ENCODE peak calls at places on chromosome 6, in nine cellular contexts. H is GM20000, P is NB4, L is fibroblast of the aortic adventitia, Q is progenitor cell of endocrine pancreas, K is GM13976, C is MCF 10A, O is lung, I is bronchial epithelial cell. Y is an unnamed sample.

GRCh38 chr6:135250751-135251356 is 69.7 kb downstream of the MYB start:
- DNase-seq in K (no peak), Q (no peak), L (no peak), C (no peak), O (no peak), H (no peak), I (no peak), P (no peak), Y (no peak)

GRCh38 chr6:157258878-157259277 is 64.4 kb downstream of the TMEM242 start:
- DNase-seq in O (no peak), C (no peak), Q (no peak), H (no peak), I (no peak), L (no peak), K (no peak), P (no peak), Y (no peak)

GRCh38 chr6:75778757-75779156 is 29.7 kb downstream of the MYO6 start:
- DNase-seq in I (no peak), C (no peak), P (no peak), L (no peak), K (no peak), O (no peak), Q (no peak), H (no peak), Y (no peak)

GRCh38 chr6:73203098-73203497 is 22.2 kb downstream of the KHDC1L start:
- DNase-seq in Q (no peak), O (no peak), C (peak; percentile 7), P (peak; percentile 53), H (no peak), K (no peak), I (peak; percentile 29), L (no peak), Y (no peak)

GRCh38 chr6:30213999-30214982 is 1.1 kb upstream of the TRIM26 start:
- DNase-seq in O (peak; percentile 81), C (peak; percentile 68), K (peak; percentile 85), Q (peak; percentile 30), L (peak; percentile 67), H (peak; percentile 85), P (peak; percentile 88), I (peak; percentile 49), Y (peak; percentile 73)

GRCh38 chr6:88166493-88166900 is 350 bp upstream of the CNR1 start:
- DNase-seq in C (no peak), H (peak; percentile 77), Q (peak; percentile 64), L (no peak), O (no peak), P (no peak), I (no peak), K (no peak), Y (peak; percentile 27)

GRCh38 chr6:84284428-84285033 is 57.1 kb upstream of the CEP162 start:
- DNase-seq in L (peak; percentile 37), H (peak; percentile 23), O (no peak), K (peak; percentile 20), C (peak; percentile 11), P (peak; percentile 37), I (no peak), Q (no peak), Y (peak; percentile 17)

GRCh38 chr6:106752641-106753040 is 123.3 kb downstream of the QRSL1 start:
- DNase-seq in P (no peak), H (no peak), C (no peak), I (no peak), K (no peak), L (no peak), Q (no peak), O (no peak), Y (no peak)

GRCh38 chr6:28235912-28236452 is 10.9 kb downstream of the ZSCAN9 start:
- DNase-seq in P (peak; percentile 38), L (no peak), O (no peak), C (no peak), H (no peak), Q (no peak), I (no peak), K (no peak), Y (no peak)

GRCh38 chr6:30646450-30647038 is 389 bp upstream of the C6orf136 start:
- DNase-seq in K (no peak), C (no peak), I (peak; percentile 83), P (no peak), Q (peak; percentile 79), H (no peak), L (no peak), O (peak; percentile 92), Y (peak; percentile 17)

GRCh38 chr6:169854813-169855212 is 103.4 kb downstream of the ERMARD start:
- DNase-seq in C (no peak), P (no peak), H (no peak), O (peak; percentile 13), Q (no peak), L (no peak), K (no peak), I (no peak), Y (no peak)

GRCh38 chr6:44268095-44268628 is 2.1 kb upstream of the TMEM151B start:
- DNase-seq in H (peak; percentile 80), L (peak; percentile 52), C (peak; percentile 66), P (peak; percentile 64), Q (peak; percentile 66), O (peak; percentile 61), I (peak; percentile 55), K (peak; percentile 70), Y (peak; percentile 73)

GRCh38 chr6:106182455-106182854 is 96.3 kb downstream of the PRDM1 start:
- DNase-seq in Q (no peak), I (no peak), K (peak; percentile 44), C (no peak), O (no peak), H (peak; percentile 50), P (no peak), L (no peak), Y (no peak)

GRCh38 chr6:18551228-18551627 is 164.1 kb downstream of the RNF144B start:
- DNase-seq in P (no peak), L (peak; percentile 77), I (peak; percentile 76), C (peak; percentile 52), O (no peak), Q (no peak), K (no peak), H (no peak), Y (no peak)

DNA sequence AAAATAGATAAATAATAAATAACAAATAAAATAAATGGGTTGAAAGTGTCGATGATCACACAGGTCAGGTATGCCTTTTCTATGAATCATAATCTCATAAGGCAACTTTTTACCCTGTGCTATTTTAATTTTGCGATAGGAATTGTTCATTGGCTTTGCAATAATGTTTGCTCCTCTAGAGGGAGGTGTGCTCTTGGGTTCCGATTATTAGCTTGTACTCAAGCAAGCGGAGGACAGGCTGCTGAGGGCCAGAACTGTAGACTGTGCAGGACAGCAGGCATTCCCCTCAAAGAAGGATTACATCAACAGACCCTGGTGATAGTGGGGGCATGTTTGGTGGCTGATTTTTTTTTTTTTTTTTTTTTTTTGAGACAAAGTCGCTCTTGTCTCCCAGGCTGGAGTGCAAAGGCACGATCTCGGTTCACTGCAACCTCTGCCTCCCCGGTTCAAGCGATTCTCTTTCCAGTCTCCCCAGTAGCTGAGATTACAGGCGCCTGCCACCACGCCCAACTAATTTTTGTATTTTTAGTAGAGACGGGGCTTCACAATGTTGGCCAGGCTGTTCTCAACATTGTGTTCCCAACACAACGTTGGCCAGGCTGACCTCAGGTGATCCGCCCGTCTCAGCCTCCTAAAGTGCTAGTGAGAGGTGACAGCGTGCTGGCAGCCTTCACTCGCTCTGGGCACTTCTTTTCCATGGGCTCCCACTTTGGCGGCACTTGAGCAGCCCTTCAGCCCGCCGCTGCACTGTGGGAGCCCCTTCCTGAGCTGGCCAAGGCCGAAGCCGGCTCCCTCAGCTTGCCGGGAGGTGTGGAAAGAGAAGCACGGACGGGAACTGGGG is 35.6 kb downstream of the RIOK1 start:
- DNase-seq in C (peak; percentile 80), Q (no peak), O (no peak), L (peak; percentile 64), K (no peak), P (peak; percentile 60), I (peak; percentile 94), H (no peak), Y (no peak)
- TF ChIP-seq CTCF in C (peak; percentile 61), Q (peak; percentile 48), O (peak; percentile 16), L (peak; percentile 63), K (no peak), P (peak; percentile 37), I (peak; percentile 61), H (no peak), Y (peak; percentile 44)

GRCh38 chr6:121356575-121356974 is 22.3 kb upstream of the TBC1D32 start:
- DNase-seq in P (no peak), O (no peak), I (no peak), K (no peak), C (no peak), L (no peak), Q (no peak), H (no peak), Y (no peak)
- TF ChIP-seq CTCF in P (no peak), O (no peak), I (no peak), K (no peak), C (peak; percentile 12), L (peak; percentile 24), Q (peak; percentile 27), H (no peak), Y (peak; percentile 34)

GRCh38 chr6:162710936-162711335 is 16.6 kb downstream of the PRKN start:
- DNase-seq in H (no peak), L (no peak), Q (no peak), C (no peak), I (no peak), K (no peak), P (no peak), O (no peak), Y (no peak)

GRCh38 chr6:162711376-162711775 is 16.2 kb downstream of the PRKN start:
- DNase-seq in I (no peak), C (no peak), O (no peak), L (no peak), P (no peak), Q (no peak), H (no peak), K (no peak), Y (no peak)

GRCh38 chr6:162710438-162710837 is 17.1 kb downstream of the PRKN start:
- DNase-seq in P (no peak), L (no peak), Q (no peak), O (no peak), H (no peak), I (no peak), C (no peak), K (no peak), Y (no peak)

GRCh38 chr6:162713926-162714759 is 13.4 kb downstream of the PRKN start:
- DNase-seq in O (no peak), Q (no peak), H (no peak), C (no peak), L (no peak), K (no peak), P (no peak), I (no peak), Y (no peak)

DNA sequence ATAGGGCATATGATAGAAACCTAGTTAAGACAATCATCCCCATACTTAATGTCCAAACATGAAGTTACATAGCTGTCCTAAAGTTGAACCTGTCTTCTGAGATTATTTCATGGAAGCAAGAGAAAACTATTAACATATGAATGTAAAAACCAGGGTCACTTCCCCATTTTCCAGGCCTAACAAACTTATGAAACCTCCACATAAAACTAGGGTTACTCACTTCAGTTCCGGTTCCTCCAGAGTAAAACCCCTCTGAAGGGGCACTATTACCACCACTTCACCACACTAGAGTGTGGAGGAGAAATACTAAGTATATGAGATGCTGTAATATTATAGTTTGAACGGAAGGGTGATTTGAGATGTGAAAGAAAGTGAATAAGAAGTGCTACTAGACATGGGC is 14.9 kb downstream of the PRKN start:
- DNase-seq in I (no peak), O (no peak), H (no peak), Q (no peak), K (no peak), C (no peak), L (no peak), P (peak; percentile 74), Y (no peak)
- TF ChIP-seq CTCF in I (no peak), O (no peak), H (no peak), Q (no peak), K (no peak), C (no peak), L (no peak), P (no peak), Y (no peak)

GRCh38 chr6:31689249-31690110 is 8.6 kb upstream of the LY6G5C start:
- DNase-seq in P (no peak), O (no peak), C (no peak), H (no peak), L (no peak), I (no peak), Q (no peak), K (peak; percentile 46), Y (peak; percentile 20)
- TF ChIP-seq CTCF in P (peak; percentile 60), O (no peak), C (no peak), H (no peak), L (peak; percentile 57), I (peak; percentile 59), Q (peak; percentile 44), K (peak; percentile 29), Y (no peak)